ENCODE peak calls at places on chromosomes 4 and X, in six cellular contexts. L, H, U, X, P and K are unnamed samples.

GRCh38 chrX:153650959-153651358 is 4.0 kb downstream of the DUSP9 start:
- DNase-seq in L (no peak), H (no peak), P (no peak), X (no peak), U (no peak), K (no peak)

GRCh38 chrX:37912286-37912685 is 64.9 kb upstream of the DYNLT3 start:
- DNase-seq in X (no peak), H (peak; percentile 10), U (no peak), L (no peak), P (no peak), K (no peak)

GRCh38 chr4:120902925-120903324 is 19.6 kb downstream of the PRDM5 start:
- DNase-seq in U (no peak), H (no peak), X (no peak), P (no peak), L (no peak), K (no peak)

GRCh38 chr4:141425124-141425523 is 204.4 kb downstream of the ZNF330 start:
- DNase-seq in X (no peak), P (no peak), L (no peak), H (peak; percentile 65), U (no peak), K (no peak)

GRCh38 chr4:3369781-3370660 is 71.7 kb upstream of the HGFAC start:
- DNase-seq in H (peak; percentile 80), L (no peak), X (no peak), U (no peak), P (no peak), K (no peak)

GRCh38 chrX:48892896-48893295 is 4.7 kb downstream of the TIMM17B start:
- DNase-seq in U (no peak), X (no peak), L (no peak), P (no peak), H (no peak), K (no peak)

GRCh38 chr4:86818211-86818610 is 31.0 kb downstream of the SLC10A6 start:
- DNase-seq in L (no peak), X (no peak), P (no peak), H (no peak), U (no peak), K (no peak)

GRCh38 chrX:24487576-24487975 is 22.5 kb downstream of the PDK3 start:
- DNase-seq in P (no peak), L (no peak), U (no peak), X (no peak), H (no peak), K (no peak)

GRCh38 chr4:39302901-39303300 is 63.3 kb downstream of the RFC1 start:
- DNase-seq in U (no peak), P (no peak), X (no peak), H (no peak), L (no peak), K (no peak)

GRCh38 chr4:127669691-127670090 is 36.9 kb downstream of the INTU start:
- DNase-seq in X (no peak), U (no peak), H (no peak), P (no peak), L (no peak), K (no peak)

DNA sequence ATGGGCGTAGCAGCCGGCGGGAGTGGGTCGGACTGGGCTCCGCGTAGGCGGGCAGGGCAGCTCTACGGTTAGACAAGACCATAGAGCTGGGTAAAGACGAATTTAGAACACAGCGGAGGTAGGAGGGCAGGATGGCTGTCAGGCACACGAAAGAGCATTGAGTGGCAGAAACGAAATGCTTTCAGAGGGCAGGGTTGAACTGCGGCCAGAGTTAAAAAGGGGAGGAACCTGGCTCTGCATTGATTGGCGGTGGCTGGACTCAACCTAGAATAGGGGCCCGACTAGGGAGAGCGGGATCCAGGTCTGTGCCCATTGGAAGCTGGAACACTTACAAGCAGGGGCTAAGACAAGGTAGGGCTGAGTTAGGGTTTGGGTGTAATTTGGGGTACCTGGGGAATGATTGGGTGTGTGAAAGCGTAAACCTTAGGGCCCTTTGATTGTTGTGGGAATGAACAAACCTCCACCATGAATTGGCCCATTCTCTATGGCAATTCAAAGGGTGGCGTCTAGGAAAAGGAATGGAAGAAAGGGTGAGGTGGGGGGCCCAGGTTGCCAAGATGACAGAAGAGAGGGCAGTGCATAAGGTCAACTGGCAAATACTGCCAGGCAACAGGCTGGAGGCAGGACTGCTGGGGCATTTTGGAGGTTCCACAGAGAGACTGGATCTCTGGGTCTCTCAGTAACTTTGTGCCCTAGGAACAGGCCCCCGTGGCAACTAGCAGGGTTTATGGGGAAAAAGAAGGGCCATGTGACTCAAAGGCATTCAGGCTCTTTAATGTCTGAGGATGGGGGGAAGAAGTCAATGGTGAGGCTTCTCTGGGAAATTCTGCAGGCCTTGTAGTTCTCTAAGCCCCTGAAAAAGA is 911 bp upstream of the ELK1 start:
- DNase-seq in P (no peak), L (no peak), X (no peak), H (no peak), U (no peak), K (no peak)
- TF ChIP-seq CTCF in P (no peak), L (no peak), X (no peak), H (no peak), U (no peak), K (no peak)

DNA sequence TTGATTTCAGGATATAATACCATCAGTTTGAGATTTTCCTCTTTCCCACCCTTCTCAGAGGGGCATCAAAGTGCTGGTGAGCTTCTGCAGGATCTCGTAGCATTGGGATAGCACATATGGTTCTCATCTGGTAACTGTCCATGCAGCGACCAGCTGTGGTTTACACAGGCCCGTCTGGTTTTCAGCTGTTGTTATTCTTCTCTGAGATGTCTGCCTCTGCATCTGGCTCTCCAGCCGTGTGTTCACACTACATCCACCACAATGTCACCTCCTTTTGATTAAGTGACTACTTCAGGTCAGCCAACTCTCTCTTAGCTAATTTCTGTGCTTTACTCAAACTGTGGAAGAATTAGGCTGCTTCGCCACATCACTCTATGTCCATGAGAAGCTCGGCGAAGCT is 676.7 kb upstream of the TENM3 start:
- DNase-seq in L (no peak), H (peak; percentile 29), U (no peak), P (no peak), X (no peak), K (no peak)
- TF ChIP-seq CTCF in L (no peak), H (no peak), U (no peak), P (no peak), X (no peak), K (no peak)

DNA sequence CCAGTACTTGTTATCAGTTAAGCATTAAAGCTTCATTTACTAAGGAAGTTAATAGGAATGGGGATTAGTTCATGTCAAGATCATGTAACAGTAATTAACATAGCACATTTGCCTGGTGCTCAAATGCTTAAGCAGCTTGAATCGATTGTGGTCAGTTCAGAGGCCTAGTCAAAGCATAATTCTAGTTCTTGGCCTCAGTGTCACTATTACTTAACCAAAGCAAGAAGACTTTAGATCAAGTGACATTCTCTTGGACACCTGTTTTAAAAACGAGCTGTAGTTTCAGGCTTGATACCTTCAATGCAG is 115.2 kb upstream of the BMPR1B start:
- DNase-seq in X (no peak), U (no peak), H (no peak), L (no peak), P (no peak), K (no peak)
- TF ChIP-seq CTCF in X (no peak), U (no peak), H (no peak), L (no peak), P (no peak), K (no peak)

DNA sequence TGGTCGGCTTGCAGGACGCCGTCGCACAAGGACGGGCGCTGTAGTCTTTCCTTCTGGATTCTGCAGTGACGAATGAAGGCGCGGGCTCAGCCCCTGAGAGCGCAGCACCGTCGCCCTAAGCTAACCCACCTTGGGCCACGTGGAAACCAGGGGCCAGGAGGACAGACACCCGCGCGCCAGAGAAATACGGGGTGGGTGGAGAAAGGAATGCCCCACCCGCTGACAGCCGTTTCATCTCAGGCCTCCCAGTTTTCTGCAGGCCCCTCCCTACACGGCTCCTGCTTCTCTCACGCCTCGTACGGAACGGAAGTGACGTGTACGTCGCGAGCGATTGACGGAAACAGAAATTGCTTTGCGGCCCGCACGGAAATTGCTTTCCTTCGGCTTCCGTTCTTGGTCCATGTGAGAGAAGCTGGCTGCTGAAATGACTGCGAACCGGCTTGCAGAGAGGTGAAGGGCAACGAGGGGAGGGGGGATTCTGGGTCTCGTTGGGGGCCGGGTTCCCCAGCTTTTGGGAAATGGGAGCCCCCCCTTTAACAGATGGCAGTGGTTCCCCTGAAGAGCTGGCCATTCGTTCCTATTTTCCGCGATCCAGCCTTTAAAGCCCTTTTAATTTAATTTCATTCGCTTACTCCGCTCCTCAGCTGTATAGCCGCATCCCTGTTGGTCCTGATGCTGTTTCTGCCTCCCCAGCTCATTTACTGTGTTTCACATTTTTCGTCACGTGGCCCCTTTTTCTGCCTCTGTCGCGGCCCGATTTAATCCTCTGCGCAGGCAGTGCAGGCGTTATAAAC is at the start of gene UTP14A:
- DNase-seq in X (peak; percentile 70), U (peak; percentile 76), P (peak; percentile 88), H (peak; percentile 50), L (peak; percentile 87), K (peak; percentile 93)
- TF ChIP-seq CTCF in X (no peak), U (no peak), P (no peak), H (no peak), L (no peak), K (no peak)

GRCh38 chrX:120768254-120768653 is 107.4 kb downstream of the CT47B1 start:
- DNase-seq in H (no peak), L (no peak), P (no peak), X (no peak), U (no peak), K (no peak)

GRCh38 chrX:120774611-120775010 is 101.1 kb downstream of the CT47B1 start:
- DNase-seq in U (no peak), H (no peak), X (no peak), L (no peak), P (no peak), K (no peak)

GRCh38 chrX:120768681-120769080 is 107.0 kb downstream of the CT47B1 start:
- DNase-seq in P (no peak), X (no peak), U (no peak), L (no peak), H (peak; percentile 17), K (no peak)

GRCh38 chrX:120773801-120774200 is 101.9 kb downstream of the CT47B1 start:
- DNase-seq in L (no peak), X (no peak), P (no peak), H (no peak), U (no peak), K (no peak)

DNA sequence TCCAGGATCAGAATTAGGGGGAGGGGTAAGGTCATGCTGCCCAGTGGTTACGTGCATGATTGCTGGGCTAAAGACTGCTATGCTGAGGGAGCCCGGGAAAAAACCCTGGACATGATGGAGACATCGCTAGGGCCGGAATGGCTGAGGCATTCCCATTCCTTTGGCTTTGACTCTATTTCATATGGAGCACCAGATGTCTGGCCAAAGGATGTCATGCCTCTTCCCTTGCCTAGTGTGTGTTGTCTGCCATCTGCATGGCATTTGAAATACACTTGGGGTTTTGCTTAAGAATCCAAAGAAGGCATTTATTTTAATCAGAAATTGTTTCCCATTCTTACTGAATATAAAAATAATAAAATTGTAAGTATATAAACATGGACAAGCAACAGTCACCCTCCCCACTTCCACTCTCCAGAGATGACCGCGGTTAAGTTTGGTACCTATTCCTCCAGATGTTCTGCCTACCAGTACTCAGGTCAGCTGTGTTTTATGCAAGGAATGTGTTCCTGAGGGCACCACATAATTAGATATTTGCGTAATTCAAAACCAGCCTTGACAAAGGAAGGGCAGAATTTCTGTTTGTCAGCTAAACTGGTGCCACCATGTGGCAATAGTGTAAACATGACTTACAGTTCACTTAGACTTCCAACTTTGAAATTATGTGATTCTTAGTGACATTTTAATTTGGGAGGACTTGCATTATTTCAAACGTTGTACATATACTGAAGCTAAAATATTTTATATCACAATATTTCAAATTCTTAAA is 105.9 kb downstream of the CT47B1 start:
- DNase-seq in X (no peak), H (peak; percentile 62), U (no peak), L (no peak), P (no peak), K (no peak)
- TF ChIP-seq CTCF in X (no peak), H (peak; percentile 11), U (peak; percentile 41), L (peak; percentile 8), P (peak; percentile 11), K (no peak)

GRCh38 chrX:34365482-34365881 is 233.4 kb upstream of the FAM47A start:
- DNase-seq in L (no peak), U (no peak), X (no peak), H (no peak), P (no peak), K (peak; percentile 16)
- TF ChIP-seq CTCF in L (peak; percentile 7), U (no peak), X (no peak), H (peak; percentile 31), P (no peak), K (peak; percentile 40)